ENCODE peak calls at places on chromosomes 5 and 9, in four cellular contexts. O, D, V and W are unnamed samples.

GRCh38 chr5:113680534-113680933 is 167.0 kb downstream of the YTHDC2 start:
- DNase-seq in O (no peak), D (peak; percentile 43), V (no peak), W (no peak)

GRCh38 chr9:133770076-133770777 is 32.1 kb upstream of the SARDH start:
- DNase-seq in O (no peak), D (no peak), V (no peak), W (no peak)

GRCh38 chr5:38347040-38347763 is 88.8 kb downstream of the EGFLAM start:
- DNase-seq in O (no peak), D (no peak), V (no peak), W (peak; percentile 25)

GRCh38 chr5:132747064-132747692 is at the start of gene CCNI2:
- DNase-seq in O (peak; percentile 70), D (no peak), V (no peak), W (no peak)

GRCh38 chr5:78404682-78405293 is 44.4 kb downstream of the SCAMP1 start:
- DNase-seq in O (peak; percentile 5), D (no peak), V (no peak), W (no peak)

GRCh38 chr9:129840024-129840423 is 4.8 kb downstream of the USP20 start:
- DNase-seq in O (peak; percentile 36), D (no peak), V (no peak), W (no peak)

GRCh38 chr5:61768692-61769281 is 436.7 kb downstream of the ZSWIM6 start:
- DNase-seq in O (no peak), D (no peak), V (peak; percentile 1), W (peak; percentile 11)

GRCh38 chr5:149439899-149440655 is 61.0 kb upstream of the IL17B start:
- DNase-seq in O (no peak), D (peak; percentile 54), V (no peak), W (peak; percentile 58)

GRCh38 chr9:127049044-127049443 is 73.4 kb downstream of the ANGPTL2 start:
- DNase-seq in O (no peak), D (peak; percentile 97), V (peak; percentile 86), W (peak; percentile 97)

GRCh38 chr9:107174441-107174840 is 108.6 kb upstream of the RAD23B start:
- DNase-seq in O (no peak), D (peak; percentile 36), V (no peak), W (peak; percentile 26)

GRCh38 chr9:129301941-129302340 is 123.9 kb upstream of the IER5L start:
- DNase-seq in O (no peak), D (no peak), V (no peak), W (no peak)

GRCh38 chr5:125668904-125669303 is 754.3 kb upstream of the GRAMD2B start:
- DNase-seq in O (no peak), D (no peak), V (no peak), W (no peak)

GRCh38 chr9:120713257-120714087 is 798 bp downstream of the MEGF9 start:
- DNase-seq in O (peak; percentile 25), D (no peak), V (peak; percentile 39), W (no peak)

GRCh38 chr5:139809331-139809810 is 13.8 kb downstream of the PSD2 start:
- DNase-seq in O (no peak), D (no peak), V (no peak), W (no peak)

GRCh38 chr9:14992025-14992424 is 81.8 kb upstream of the FREM1 start:
- DNase-seq in O (peak; percentile 3), D (no peak), V (peak; percentile 25), W (peak; percentile 61)

GRCh38 chr9:27086818-27087680 is 22.0 kb upstream of the TEK start:
- DNase-seq in O (no peak), D (peak; percentile 70), V (peak; percentile 50), W (peak; percentile 35)

GRCh38 chr9:87570000-87570834 is 72.5 kb downstream of the DAPK1 start:
- DNase-seq in O (no peak), D (no peak), V (peak; percentile 52), W (no peak)

GRCh38 chr9:134949681-134950403 is 32.1 kb upstream of the FCN1 start:
- DNase-seq in O (no peak), D (no peak), V (no peak), W (no peak)

GRCh38 chr9:128245293-128246151 is 30.3 kb downstream of the GOLGA2 start:
- DNase-seq in O (no peak), D (peak; percentile 70), V (peak; percentile 61), W (peak; percentile 82)

GRCh38 chr9:126442636-126443035 is 116.0 kb downstream of the MVB12B start:
- DNase-seq in O (no peak), D (no peak), V (no peak), W (no peak)

GRCh38 chr9:72355153-72355552 is 9.9 kb downstream of the ZFAND5 start:
- DNase-seq in O (no peak), D (peak; percentile 26), V (peak; percentile 26), W (no peak)

GRCh38 chr9:96566401-96567202 is 53.0 kb downstream of the CDC14B start:
- DNase-seq in O (peak; percentile 81), D (peak; percentile 45), V (peak; percentile 43), W (peak; percentile 46)

GRCh38 chr9:37936965-37937364 is 33.0 kb upstream of the SLC25A51 start:
- DNase-seq in O (no peak), D (peak; percentile 79), V (peak; percentile 76), W (peak; percentile 76)
- H3K4me3 ChIP-seq in O (no peak overlapping the region), D (no peak overlapping the region), V (no peak overlapping the region), W (no peak overlapping the region)

GRCh38 chr5:133753856-133754255 is 141.5 kb upstream of the FSTL4 start:
- DNase-seq in O (no peak), D (no peak), V (no peak), W (no peak)

GRCh38 chr5:133757396-133757795 is 145.1 kb upstream of the FSTL4 start:
- DNase-seq in O (no peak), D (no peak), V (no peak), W (no peak)

GRCh38 chr5:133756756-133757155 is 144.4 kb upstream of the FSTL4 start:
- DNase-seq in O (no peak), D (no peak), V (no peak), W (no peak)

GRCh38 chr5:133754575-133755169 is 142.3 kb upstream of the FSTL4 start:
- DNase-seq in O (no peak), D (peak; percentile 48), V (peak; percentile 41), W (peak; percentile 35)

GRCh38 chr5:133756036-133756435 is 143.7 kb upstream of the FSTL4 start:
- DNase-seq in O (no peak), D (no peak), V (no peak), W (no peak)
- H3K4me3 ChIP-seq in O (no peak overlapping the region), D (no peak overlapping the region), V (no peak overlapping the region), W (no peak overlapping the region)

DNA sequence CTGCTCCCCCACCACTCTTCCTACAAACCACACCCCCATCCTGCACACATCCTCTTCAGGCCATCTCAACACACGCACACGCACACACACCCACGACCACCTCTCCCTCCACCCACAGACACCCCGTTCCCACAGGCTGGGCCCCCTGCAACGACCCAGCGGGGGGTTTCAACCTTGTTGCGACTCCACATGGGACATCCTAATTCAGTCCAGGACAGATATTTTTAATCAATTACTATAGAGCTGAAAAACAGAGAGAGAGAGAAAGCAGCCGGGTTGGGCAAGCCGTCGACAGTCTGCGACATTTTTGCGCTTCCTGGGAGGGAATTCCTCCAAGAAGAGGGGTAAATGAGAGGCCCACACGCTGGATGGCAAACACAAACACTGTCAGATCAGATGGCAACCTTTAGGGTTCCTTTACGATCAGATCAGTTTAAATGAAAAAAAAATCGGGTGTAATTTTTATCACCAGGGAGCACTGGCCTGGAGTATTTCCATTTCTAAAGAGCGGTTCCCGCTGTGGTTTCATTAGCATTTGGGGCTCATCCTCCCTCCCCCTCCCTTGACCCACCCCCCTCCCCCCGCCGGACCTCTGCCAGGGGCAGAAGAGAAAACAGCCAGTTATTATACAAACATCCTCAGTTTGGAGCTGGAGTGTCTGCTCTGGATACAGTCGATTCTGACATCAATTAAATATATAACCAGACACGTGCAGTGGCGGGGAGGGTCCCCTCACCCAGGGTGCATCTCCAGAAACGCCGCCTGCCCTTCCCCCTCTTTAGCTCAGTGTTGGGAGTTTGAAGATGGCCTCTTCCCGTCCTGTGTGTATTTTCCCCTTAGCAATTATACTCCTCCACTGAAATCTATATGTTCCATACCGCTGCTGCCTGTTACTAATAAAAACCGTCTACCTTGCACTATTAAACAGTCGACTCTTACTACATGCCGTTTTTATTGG is 2.3 kb upstream of the IRX2 start:
- DNase-seq in O (no peak), D (no peak), V (no peak), W (no peak)
- H3K4me3 ChIP-seq in O (no peak overlapping the region), D (peak overlapping the region; percentile 6), V (no peak overlapping the region), W (peak overlapping the region; percentile 58)

GRCh38 chr5:87877023-87877422 is 391.6 kb downstream of the TMEM161B start:
- DNase-seq in O (no peak), D (no peak), V (no peak), W (no peak)

GRCh38 chr5:87872986-87873385 is 395.7 kb downstream of the TMEM161B start:
- DNase-seq in O (no peak), D (no peak), V (no peak), W (no peak)

GRCh38 chr5:87877495-87877894 is 391.1 kb downstream of the TMEM161B start:
- DNase-seq in O (no peak), D (no peak), V (no peak), W (no peak)

GRCh38 chr5:87876616-87877015 is 392.0 kb downstream of the TMEM161B start:
- DNase-seq in O (no peak), D (no peak), V (no peak), W (no peak)
- H3K4me3 ChIP-seq in O (no peak overlapping the region), D (no peak overlapping the region), V (no peak overlapping the region), W (no peak overlapping the region)

GRCh38 chr5:157912621-157913325 is 53.8 kb upstream of the CLINT1 start:
- DNase-seq in O (no peak), D (no peak), V (no peak), W (no peak)

GRCh38 chr5:157908459-157908858 is 49.5 kb upstream of the CLINT1 start:
- DNase-seq in O (no peak), D (no peak), V (no peak), W (no peak)

GRCh38 chr5:157914389-157914788 is 55.4 kb upstream of the CLINT1 start:
- DNase-seq in O (no peak), D (no peak), V (no peak), W (no peak)

GRCh38 chr5:157913575-157913974 is 54.6 kb upstream of the CLINT1 start:
- DNase-seq in O (no peak), D (no peak), V (no peak), W (no peak)

DNA sequence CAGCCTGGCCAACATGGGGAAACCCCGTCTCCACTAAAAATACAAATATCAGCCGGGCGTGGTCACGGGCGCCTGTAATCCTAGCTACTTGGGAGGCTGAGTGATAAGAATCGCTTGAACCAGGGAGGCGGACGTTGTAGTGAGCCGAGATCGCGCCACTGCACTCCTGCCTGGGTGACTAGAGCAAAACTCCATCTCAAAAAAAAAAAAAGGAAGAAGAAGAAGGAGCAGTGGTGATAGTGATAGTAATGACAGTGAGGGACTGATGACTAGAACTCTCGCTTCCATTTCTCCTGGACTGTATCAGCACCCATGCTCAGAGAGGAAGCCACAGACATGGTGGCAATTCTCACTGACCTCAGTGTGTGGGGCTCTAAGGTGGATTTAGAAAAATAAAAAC is 52.6 kb upstream of the CLINT1 start:
- DNase-seq in O (no peak), D (no peak), V (no peak), W (no peak)
- H3K4me3 ChIP-seq in O (no peak overlapping the region), D (no peak overlapping the region), V (no peak overlapping the region), W (no peak overlapping the region)

DNA sequence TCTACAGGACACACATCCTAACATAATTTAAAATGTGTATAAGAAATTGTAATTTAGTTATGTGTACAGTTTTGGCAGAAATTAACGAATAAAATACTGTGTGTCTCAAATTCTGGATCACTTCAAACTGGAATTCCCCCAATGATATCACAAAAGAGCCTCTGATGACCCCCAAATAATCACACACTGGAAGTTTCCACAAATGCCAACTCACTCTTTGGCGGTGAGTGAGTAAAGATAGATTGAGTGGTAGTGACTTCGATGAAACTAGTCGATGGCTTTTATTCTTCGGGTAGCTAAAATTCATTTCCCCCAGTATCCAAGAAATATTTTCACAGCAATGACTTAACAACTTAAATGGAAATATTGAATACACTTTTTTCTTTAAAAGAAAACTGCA is 2.2 kb downstream of the ZNF366 start:
- DNase-seq in O (no peak), D (no peak), V (no peak), W (no peak)
- H3K4me3 ChIP-seq in O (no peak overlapping the region), D (no peak overlapping the region), V (no peak overlapping the region), W (no peak overlapping the region)